ENCODE peak calls at places on chromosome 4, in ten cellular contexts. N, T, C, H, W, F, M, D, G and X are unnamed samples.
A peak's percentile ranks its signal among the peaks of the same experiment; 100 is the strongest.

GRCh38 chr4:40916880-40917279 is 167.1 kb downstream of the NSUN7 start:
- DNase-seq in M (peak; percentile 35), D (peak; percentile 15), W (no peak), H (peak; percentile 54), C (no peak), G (no peak), F (peak; percentile 23), N (peak; percentile 33), T (peak; percentile 80), X (peak; percentile 31)

GRCh38 chr4:748461-748860 is 42.8 kb downstream of the PCGF3 start:
- DNase-seq in F (no peak), N (no peak), M (no peak), D (no peak), W (no peak), H (no peak), T (no peak), G (no peak), C (no peak), X (no peak)

GRCh38 chr4:54781771-54782170 is 124.0 kb downstream of the KIT start:
- DNase-seq in G (no peak), M (peak; percentile 62), T (no peak), F (no peak), D (no peak), N (no peak), C (no peak), W (no peak), H (no peak), X (no peak)

GRCh38 chr4:147837435-147837834 is 105.5 kb downstream of the ARHGAP10 start:
- DNase-seq in C (no peak), H (no peak), G (no peak), F (no peak), T (no peak), N (no peak), M (no peak), W (no peak), D (peak; percentile 15), X (no peak)

GRCh38 chr4:140595065-140595464 is 26.3 kb upstream of the UCP1 start:
- DNase-seq in M (no peak), W (no peak), G (no peak), T (peak; percentile 14), N (peak; percentile 80), D (peak; percentile 18), F (peak; percentile 41), H (no peak), C (no peak), X (peak; percentile 30)

GRCh38 chr4:113368056-113368455 is 318.6 kb downstream of the ANK2 start:
- DNase-seq in N (no peak), D (no peak), C (no peak), H (no peak), M (peak; percentile 77), T (no peak), G (no peak), F (no peak), W (no peak), X (peak; percentile 82)

GRCh38 chr4:37973481-37973880 is 13.3 kb downstream of the PTTG2 start:
- DNase-seq in F (no peak), M (no peak), N (no peak), C (no peak), T (no peak), G (no peak), D (no peak), H (no peak), W (no peak), X (no peak)

GRCh38 chr4:56958111-56958517 is 19.3 kb downstream of the NOA1 start:
- DNase-seq in C (no peak), G (peak; percentile 15), M (peak; percentile 87), F (peak; percentile 68), W (peak; percentile 87), T (no peak), H (no peak), D (peak; percentile 53), N (no peak), X (peak; percentile 99)

GRCh38 chr4:88953400-88953799 is 103.6 kb downstream of the FAM13A start:
- DNase-seq in G (no peak), D (no peak), W (no peak), C (no peak), H (no peak), T (no peak), N (peak; percentile 10), M (no peak), F (no peak), X (peak; percentile 70)

GRCh38 chr4:24137963-24138601 is 248.2 kb upstream of the PPARGC1A start:
- DNase-seq in W (no peak), C (no peak), D (no peak), H (no peak), N (no peak), G (no peak), T (no peak), F (peak; percentile 73), M (no peak), X (no peak)

GRCh38 chr4:9947168-9948062 is 73.9 kb downstream of the SLC2A9 start:
- DNase-seq in M (no peak), C (no peak), T (no peak), G (no peak), H (no peak), W (no peak), N (no peak), D (no peak), F (no peak), X (no peak)

GRCh38 chr4:57064811-57065711 is 45.1 kb downstream of the IGFBP7 start:
- DNase-seq in F (peak; percentile 45), D (peak; percentile 36), T (no peak), W (no peak), G (no peak), M (peak; percentile 98), N (no peak), C (no peak), H (no peak), X (peak; percentile 96)

GRCh38 chr4:109233585-109233984 is 68.9 kb downstream of the COL25A1 start:
- DNase-seq in H (no peak), C (no peak), F (no peak), T (no peak), N (no peak), M (no peak), G (no peak), D (no peak), W (no peak), X (peak; percentile 26)

GRCh38 chr4:139735381-139736256 is 70.0 kb downstream of the MGST2 start:
- DNase-seq in W (no peak), N (no peak), M (peak; percentile 10), F (no peak), C (no peak), D (no peak), G (peak; percentile 9), T (peak; percentile 29), H (no peak), X (peak; percentile 31)

GRCh38 chr4:109657854-109658253 is 45.4 kb downstream of the CASP6 start:
- DNase-seq in M (no peak), F (no peak), C (no peak), G (no peak), H (no peak), W (no peak), D (no peak), T (no peak), N (no peak), X (no peak)

GRCh38 chr4:47002593-47002992 is 9.2 kb upstream of the GABRA4 start:
- DNase-seq in H (no peak), C (no peak), F (no peak), N (no peak), G (no peak), W (no peak), D (no peak), T (no peak), M (peak; percentile 36), X (peak; percentile 24)

GRCh38 chr4:186900232-186900900 is 176.7 kb upstream of the FAT1 start:
- DNase-seq in G (no peak), M (peak; percentile 74), T (no peak), N (no peak), W (peak; percentile 53), H (no peak), D (no peak), F (no peak), C (no peak), X (peak; percentile 93)

GRCh38 chr4:132818091-132818490 is 331.0 kb upstream of the PCDH10 start:
- DNase-seq in N (no peak), C (no peak), G (no peak), D (no peak), W (no peak), F (no peak), H (no peak), T (no peak), M (no peak), X (no peak)

GRCh38 chr4:185115827-185116232 is 27.2 kb upstream of the SLC25A4 start:
- DNase-seq in N (no peak), W (peak; percentile 77), G (no peak), D (peak; percentile 79), F (peak; percentile 24), M (no peak), T (peak; percentile 20), H (no peak), C (no peak), X (peak; percentile 90)

GRCh38 chr4:1500231-1500965 is 94.2 kb upstream of the NKX1-1 start:
- DNase-seq in D (no peak), T (no peak), F (no peak), W (no peak), H (no peak), C (no peak), G (no peak), M (no peak), N (no peak), X (no peak)

GRCh38 chr4:1871471-1872021 is 353 bp downstream of the NSD2 start:
- DNase-seq in F (peak; percentile 35), T (no peak), W (no peak), H (no peak), G (no peak), M (peak; percentile 38), C (no peak), D (no peak), N (peak; percentile 18), X (no peak)

GRCh38 chr4:27692098-27692679 is 831.5 kb downstream of the STIM2 start:
- DNase-seq in M (peak; percentile 74), H (no peak), W (no peak), N (peak; percentile 52), T (peak; percentile 12), C (no peak), G (no peak), F (no peak), D (peak; percentile 29), X (peak; percentile 46)

GRCh38 chr4:153809307-153809706 is 20.4 kb upstream of the SFRP2 start:
- DNase-seq in G (no peak), N (peak; percentile 18), H (no peak), T (peak; percentile 55), C (no peak), W (no peak), M (no peak), F (no peak), D (no peak), X (no peak)

GRCh38 chr4:2647403-2648158 is 108.6 kb downstream of the TNIP2 start:
- DNase-seq in C (no peak), D (no peak), G (no peak), F (no peak), W (no peak), H (no peak), M (no peak), N (no peak), T (no peak), X (no peak)

GRCh38 chr4:11954093-11954492 is 525.4 kb upstream of the HS3ST1 start:
- DNase-seq in H (no peak), M (no peak), G (no peak), T (no peak), N (peak; percentile 14), F (peak; percentile 9), C (no peak), W (no peak), D (no peak), X (peak; percentile 14)

GRCh38 chr4:3286335-3287175 is 6.3 kb upstream of the RGS12 start:
- DNase-seq in F (no peak), M (no peak), D (no peak), G (no peak), C (no peak), T (no peak), N (peak; percentile 58), W (no peak), H (no peak), X (no peak)

GRCh38 chr4:3851881-3852280 is 85.7 kb downstream of the ADRA2C start:
- DNase-seq in T (no peak), W (no peak), G (no peak), C (no peak), D (no peak), F (no peak), H (no peak), N (no peak), M (no peak), X (no peak)

GRCh38 chr4:182884046-182884445 is 33.1 kb downstream of the DCTD start:
- DNase-seq in F (no peak), D (no peak), T (no peak), M (no peak), C (no peak), G (no peak), N (no peak), W (no peak), H (no peak), X (no peak)